ENCODE peak calls at places on chromosome 20, in seven cellular contexts. T is adrenal gland, U is AG04450, H is Peyer's patch, C is right atrium auricular region, O is transverse colon, V is prostate gland. K is an unnamed sample.

GRCh38 chr20:41540916-41541315 is 77.3 kb downstream of the CHD6 start:
- DNase-seq in T (no peak), U (no peak), H (no peak), C (no peak), O (no peak), V (no peak), K (no peak)

GRCh38 chr20:58084966-58085365 is 143.5 kb downstream of the ANKRD60 start:
- DNase-seq in T (no peak), U (no peak), H (no peak), C (peak; percentile 28), O (no peak), V (peak; percentile 54), K (no peak)

GRCh38 chr20:57638173-57638894 is 18.1 kb upstream of the ZBP1 start:
- DNase-seq in T (no peak), U (no peak), H (no peak), C (no peak), O (no peak), V (peak; percentile 0), K (no peak)

GRCh38 chr20:62317167-62317655 is 14.4 kb downstream of the ADRM1 start:
- DNase-seq in T (no peak), U (no peak), H (no peak), C (no peak), O (no peak), V (no peak), K (no peak)

GRCh38 chr20:59242714-59243626 is 57.4 kb upstream of the EDN3 start:
- DNase-seq in T (no peak), U (no peak), H (no peak), C (no peak), O (no peak), V (no peak), K (no peak)

GRCh38 chr20:48275737-48276342 is 490.6 kb upstream of the SULF2 start:
- DNase-seq in T (no peak), U (no peak), H (no peak), C (no peak), O (no peak), V (no peak), K (peak; percentile 38)

GRCh38 chr20:45833883-45834796 is 541 bp downstream of the SNX21 start:
- DNase-seq in T (peak; percentile 66), U (no peak), H (peak; percentile 79), C (peak; percentile 78), O (peak; percentile 75), V (peak; percentile 73), K (peak; percentile 57)

GRCh38 chr20:45783656-45784294 is 7.9 kb downstream of the WFDC3 start:
- DNase-seq in T (no peak), U (no peak), H (peak; percentile 60), C (no peak), O (peak; percentile 70), V (peak; percentile 46), K (no peak)

GRCh38 chr20:36002855-36003254 is 34.5 kb downstream of the CNBD2 start:
- DNase-seq in T (no peak), U (no peak), H (no peak), C (no peak), O (no peak), V (no peak), K (no peak)

GRCh38 chr20:58538752-58539151 is 23.6 kb upstream of the APCDD1L start:
- DNase-seq in T (no peak), U (no peak), H (no peak), C (no peak), O (no peak), V (no peak), K (peak; percentile 63)

GRCh38 chr20:49484180-49485140 is 2.0 kb upstream of the KCNB1 start:
- DNase-seq in T (peak; percentile 70), U (peak; percentile 32), H (peak; percentile 81), C (peak; percentile 75), O (peak; percentile 76), V (peak; percentile 81), K (peak; percentile 85)

GRCh38 chr20:48703107-48703506 is 124.7 kb downstream of the PREX1 start:
- DNase-seq in T (peak; percentile 67), U (no peak), H (peak; percentile 32), C (no peak), O (no peak), V (no peak), K (no peak)

GRCh38 chr20:17863577-17864292 is 104.9 kb downstream of the SNX5 start:
- DNase-seq in T (peak; percentile 85), U (no peak), H (peak; percentile 88), C (no peak), O (peak; percentile 87), V (no peak), K (no peak)

GRCh38 chr20:34720266-34720665 is 16.1 kb downstream of the TP53INP2 start:
- DNase-seq in T (peak; percentile 61), U (no peak), H (no peak), C (no peak), O (no peak), V (no peak), K (no peak)

GRCh38 chr20:46987001-46987400 is 92.4 kb downstream of the EYA2 start:
- DNase-seq in T (no peak), U (no peak), H (no peak), C (no peak), O (no peak), V (no peak), K (no peak)

GRCh38 chr20:41406896-41407444 is 40.4 kb upstream of the EMILIN3 start:
- DNase-seq in T (no peak), U (no peak), H (no peak), C (no peak), O (no peak), V (no peak), K (no peak)

DNA sequence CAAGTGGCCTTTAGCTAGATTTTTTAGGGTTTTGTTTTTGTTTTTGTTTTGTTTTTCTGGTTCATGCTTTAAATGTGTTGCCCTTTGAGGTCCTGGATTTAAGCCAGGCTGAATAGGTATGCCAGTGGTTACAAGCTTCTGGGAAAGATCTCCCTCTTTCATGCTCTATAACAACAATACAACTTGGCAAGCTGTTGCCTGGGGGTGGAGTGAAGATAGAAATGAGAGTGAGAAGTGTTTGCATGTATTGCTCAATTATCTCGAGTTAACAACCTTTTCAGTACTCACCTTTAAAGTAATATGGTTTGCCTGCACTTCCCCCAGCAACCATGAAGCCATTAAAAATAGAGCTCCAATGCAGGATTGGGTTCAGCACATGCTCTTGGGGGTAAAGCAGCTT is 19.2 kb upstream of the HAO1 start:
- DNase-seq in T (no peak), U (no peak), H (no peak), C (no peak), O (no peak), V (no peak), K (no peak)
- H3K4me3 ChIP-seq in T (no peak overlapping the region), U (no peak overlapping the region), H (no peak overlapping the region), C (no peak overlapping the region), O (no peak overlapping the region), V (no peak overlapping the region), K (no peak overlapping the region)

DNA sequence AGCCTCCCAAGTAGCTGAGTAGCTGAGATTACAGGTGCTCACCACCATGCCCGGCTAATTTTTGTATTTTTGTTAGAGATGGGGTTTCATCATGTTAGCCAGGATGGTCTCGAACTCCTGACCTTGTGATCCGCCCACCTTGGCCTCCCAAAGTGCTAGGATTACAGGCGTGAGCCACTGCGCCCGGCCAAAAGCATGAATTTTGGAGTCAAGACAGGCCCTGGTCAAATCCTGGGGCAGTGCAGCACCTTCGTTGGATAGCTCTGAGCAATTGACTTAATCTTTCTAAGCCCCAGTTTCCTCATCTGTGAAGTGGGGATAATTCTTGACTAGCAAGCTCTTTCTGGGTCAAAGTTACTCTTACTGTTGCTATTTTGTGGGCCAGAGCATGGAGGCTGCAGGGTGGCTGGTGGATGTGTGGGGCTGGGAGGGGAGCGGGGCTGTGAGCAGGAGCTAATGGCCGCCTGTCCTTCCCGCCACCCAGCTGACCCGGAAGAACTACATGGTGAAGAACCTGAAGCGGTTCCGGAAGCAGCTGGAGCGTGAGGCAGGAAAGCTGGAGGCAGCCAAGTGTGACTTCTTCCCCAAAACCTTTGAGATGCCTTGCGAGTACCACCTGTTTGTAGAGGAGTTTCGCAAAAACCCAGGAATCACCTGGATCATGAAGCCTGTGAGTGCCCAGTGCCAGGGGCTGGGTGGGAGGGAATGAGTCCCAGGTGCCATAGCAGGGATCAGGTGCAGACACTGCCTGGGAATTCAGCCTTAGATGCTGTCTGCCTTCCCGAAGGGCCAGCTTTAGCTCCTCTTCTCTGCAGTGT is 39.0 kb downstream of the TTLL9 start:
- DNase-seq in T (no peak), U (no peak), H (no peak), C (no peak), O (no peak), V (no peak), K (no peak)
- TF ChIP-seq CTCF in T (no peak), U (no peak), H (no peak), C (no peak), O (no peak), V (no peak), K (no peak)

GRCh38 chr20:3242167-3242692 is 3.2 kb upstream of the SLC4A11 start:
- DNase-seq in T (no peak), U (no peak), H (no peak), C (no peak), O (no peak), V (no peak), K (no peak)

GRCh38 chr20:3239026-3239866 is at the start of gene SLC4A11:
- DNase-seq in T (peak; percentile 53), U (no peak), H (peak; percentile 83), C (no peak), O (peak; percentile 77), V (peak; percentile 58), K (peak; percentile 68)

GRCh38 chr20:3239867-3240775 is 1.1 kb upstream of the SLC4A11 start:
- DNase-seq in T (no peak), U (no peak), H (peak; percentile 39), C (no peak), O (no peak), V (no peak), K (no peak)

GRCh38 chr20:3238616-3239025 is 369 bp downstream of the SLC4A11 start:
- DNase-seq in T (no peak), U (no peak), H (peak; percentile 56), C (no peak), O (peak; percentile 35), V (peak; percentile 36), K (peak; percentile 21)

DNA sequence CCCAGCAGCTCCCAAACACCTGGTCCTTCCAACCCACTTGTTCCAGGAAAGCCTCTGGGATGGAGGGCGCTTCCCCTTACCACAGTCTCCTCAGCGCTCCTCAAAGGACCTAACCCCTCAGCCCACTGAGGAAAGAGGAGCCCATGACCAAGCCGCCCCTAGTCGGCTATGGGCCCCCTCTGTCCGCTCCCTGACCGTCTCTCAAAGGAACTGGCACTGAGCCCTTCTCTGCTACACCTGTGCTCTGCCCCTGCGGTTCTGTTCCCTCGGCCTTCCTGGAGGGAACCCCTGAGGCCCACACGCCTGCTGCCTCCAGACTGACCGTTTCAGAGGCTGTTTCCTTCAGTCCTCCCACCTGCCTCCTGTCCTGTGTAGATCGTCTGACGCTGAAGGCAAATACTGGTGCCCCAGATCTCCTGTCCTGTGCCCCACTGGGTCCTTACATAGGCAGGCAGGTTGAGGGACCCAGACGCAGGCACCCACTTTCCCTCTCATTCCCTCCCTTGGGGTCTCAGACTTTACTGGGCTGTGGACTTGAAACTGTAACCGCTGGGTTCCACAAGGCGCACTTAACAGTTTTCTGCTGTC is 1.9 kb upstream of the SLC4A11 start:
- DNase-seq in T (no peak), U (no peak), H (peak; percentile 39), C (no peak), O (no peak), V (no peak), K (no peak)
- H3K4me3 ChIP-seq in T (no peak overlapping the region), U (peak overlapping the region; percentile 65), H (no peak overlapping the region), C (peak overlapping the region; percentile 69), O (no peak overlapping the region), V (no peak overlapping the region), K (no peak overlapping the region)

DNA sequence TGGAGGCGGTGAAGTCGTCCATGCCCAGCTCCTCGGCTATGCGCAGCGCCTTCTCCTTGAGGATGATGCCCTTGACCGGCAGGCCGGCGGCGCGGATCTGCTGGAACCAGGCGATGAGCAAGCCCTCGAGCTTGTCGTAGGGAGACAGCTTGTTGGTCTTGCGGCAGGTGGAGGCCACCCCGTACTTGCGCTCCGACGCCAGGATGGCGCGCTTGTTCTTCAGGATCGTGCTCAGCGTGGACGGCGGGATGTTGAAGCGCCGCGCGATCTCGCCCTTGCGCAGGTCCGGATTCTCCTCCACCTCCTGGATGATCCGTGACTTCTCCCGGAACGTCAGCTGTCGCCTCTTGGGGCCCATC is 435 bp downstream of the CENPB start:
- DNase-seq in T (peak; percentile 59), U (no peak), H (peak; percentile 76), C (no peak), O (peak; percentile 56), V (peak; percentile 25), K (peak; percentile 67)
- TF ChIP-seq CTCF in T (no peak), U (no peak), H (peak; percentile 2), C (no peak), O (no peak), V (no peak), K (no peak)